ENCODE peak calls at places on chromosomes 11 and 22, in four cellular contexts. One of them, this sample, is unnamed.

GRCh38 chr22:37746366-37747089 is 49.7 kb downstream of the TRIOBP start:
- DNase-seq in HCT116: no peak
- DNase-seq in K562: peak; percentile 66
- DNase-seq in HepG2: no peak
- DNase-seq in this sample: no peak

GRCh38 chr22:33438273-33438672 is 380.1 kb upstream of the SYN3 start:
- DNase-seq in HCT116: no peak
- DNase-seq in K562: no peak
- DNase-seq in HepG2: no peak
- DNase-seq in this sample: peak; percentile 67

GRCh38 chr22:37337204-37337943 is 55.1 kb downstream of the CYTH4 start:
- DNase-seq in HCT116: no peak
- DNase-seq in K562: no peak
- DNase-seq in HepG2: no peak
- DNase-seq in this sample: no peak

GRCh38 chr22:31595271-31595670 is 66.7 kb downstream of the PISD start:
- DNase-seq in HCT116: no peak
- DNase-seq in K562: no peak
- DNase-seq in HepG2: no peak
- DNase-seq in this sample: no peak

GRCh38 chr11:110972640-110973039 is 260.4 kb upstream of the ARHGAP20 start:
- DNase-seq in HCT116: no peak
- DNase-seq in K562: no peak
- DNase-seq in HepG2: no peak
- DNase-seq in this sample: no peak

GRCh38 chr22:17300926-17301325 is 68.3 kb upstream of the CECR2 start:
- DNase-seq in HCT116: no peak
- DNase-seq in K562: no peak
- DNase-seq in HepG2: no peak
- DNase-seq in this sample: no peak

GRCh38 chr11:120196857-120197253 is 14.0 kb upstream of the OAF start:
- DNase-seq in HCT116: no peak
- DNase-seq in K562: no peak
- DNase-seq in HepG2: no peak
- DNase-seq in this sample: no peak

GRCh38 chr22:49657275-49657973 is 170.2 kb downstream of the BRD1 start:
- DNase-seq in HCT116: peak; percentile 71
- DNase-seq in K562: peak; percentile 68
- DNase-seq in HepG2: no peak
- DNase-seq in this sample: no peak

GRCh38 chr11:13375798-13376197 is 87.2 kb downstream of the BTBD10 start:
- DNase-seq in HCT116: no peak
- DNase-seq in K562: no peak
- DNase-seq in HepG2: no peak
- DNase-seq in this sample: no peak

GRCh38 chr11:31480930-31481329 is 28.5 kb downstream of the IMMP1L start:
- DNase-seq in HCT116: no peak
- DNase-seq in K562: no peak
- DNase-seq in HepG2: no peak
- DNase-seq in this sample: no peak

GRCh38 chr11:10298342-10298741 is 4.3 kb upstream of the SBF2 start:
- DNase-seq in HCT116: no peak
- DNase-seq in K562: no peak
- DNase-seq in HepG2: peak; percentile 42
- DNase-seq in this sample: no peak

GRCh38 chr11:4797212-4797611 is 7.0 kb downstream of the OR52R1 start:
- DNase-seq in HCT116: no peak
- DNase-seq in K562: no peak
- DNase-seq in HepG2: no peak
- DNase-seq in this sample: no peak

GRCh38 chr11:90491466-90491865 is 268.6 kb upstream of the CHORDC1 start:
- DNase-seq in HCT116: no peak
- DNase-seq in K562: no peak
- DNase-seq in HepG2: no peak
- DNase-seq in this sample: no peak

GRCh38 chr22:39316440-39317083 is 2.9 kb downstream of the RPL3 start:
- DNase-seq in HCT116: peak; percentile 60
- DNase-seq in K562: no peak
- DNase-seq in HepG2: peak; percentile 88
- DNase-seq in this sample: no peak

GRCh38 chr11:114297806-114298700 is 1.9 kb downstream of the NNMT start:
- DNase-seq in HCT116: no peak
- DNase-seq in K562: peak; percentile 21
- DNase-seq in HepG2: no peak
- DNase-seq in this sample: no peak

GRCh38 chr22:32745251-32745995 is 56.1 kb upstream of the TIMP3 start:
- DNase-seq in HCT116: peak; percentile 70
- DNase-seq in K562: no peak
- DNase-seq in HepG2: no peak
- DNase-seq in this sample: no peak

GRCh38 chr22:31585161-31585859 is 76.7 kb downstream of the PISD start:
- DNase-seq in HCT116: no peak
- DNase-seq in K562: peak; percentile 56
- DNase-seq in HepG2: peak; percentile 61
- DNase-seq in this sample: no peak

GRCh38 chr22:35477911-35478582 is 62.6 kb upstream of the RASD2 start:
- DNase-seq in HCT116: peak; percentile 27
- DNase-seq in K562: peak; percentile 20
- DNase-seq in HepG2: no peak
- DNase-seq in this sample: no peak

GRCh38 chr11:14413307-14414072 is 54.5 kb upstream of the RRAS2 start:
- DNase-seq in HCT116: no peak
- DNase-seq in K562: peak; percentile 60
- DNase-seq in HepG2: no peak
- DNase-seq in this sample: no peak

GRCh38 chr11:105862736-105863367 is 159.2 kb downstream of the MSANTD4 start:
- DNase-seq in HCT116: peak; percentile 41
- DNase-seq in K562: no peak
- DNase-seq in HepG2: peak; percentile 36
- DNase-seq in this sample: peak; percentile 52

GRCh38 chr11:16002942-16003341 is 353.4 kb downstream of the SOX6 start:
- DNase-seq in HCT116: no peak
- DNase-seq in K562: no peak
- DNase-seq in HepG2: no peak
- DNase-seq in this sample: no peak

GRCh38 chr11:60926500-60926899 is 2.2 kb downstream of the TMEM132A start:
- DNase-seq in HCT116: no peak
- DNase-seq in K562: no peak
- DNase-seq in HepG2: no peak
- DNase-seq in this sample: no peak

GRCh38 chr11:63666874-63667273 is 4.3 kb downstream of the ATL3 start:
- DNase-seq in HCT116: no peak
- DNase-seq in K562: no peak
- DNase-seq in HepG2: no peak
- DNase-seq in this sample: no peak

GRCh38 chr11:58675344-58676155 is 53.1 kb downstream of the CNTF start:
- DNase-seq in HCT116: peak; percentile 51
- DNase-seq in K562: peak; percentile 77
- DNase-seq in HepG2: peak; percentile 32
- DNase-seq in this sample: no peak

GRCh38 chr11:83713701-83714100 is 427.5 kb upstream of the CCDC90B start:
- DNase-seq in HCT116: no peak
- DNase-seq in K562: no peak
- DNase-seq in HepG2: no peak
- DNase-seq in this sample: no peak

GRCh38 chr22:49462291-49462690 is 365.4 kb downstream of the BRD1 start:
- DNase-seq in HCT116: no peak
- DNase-seq in K562: no peak
- DNase-seq in HepG2: no peak
- DNase-seq in this sample: no peak

DNA sequence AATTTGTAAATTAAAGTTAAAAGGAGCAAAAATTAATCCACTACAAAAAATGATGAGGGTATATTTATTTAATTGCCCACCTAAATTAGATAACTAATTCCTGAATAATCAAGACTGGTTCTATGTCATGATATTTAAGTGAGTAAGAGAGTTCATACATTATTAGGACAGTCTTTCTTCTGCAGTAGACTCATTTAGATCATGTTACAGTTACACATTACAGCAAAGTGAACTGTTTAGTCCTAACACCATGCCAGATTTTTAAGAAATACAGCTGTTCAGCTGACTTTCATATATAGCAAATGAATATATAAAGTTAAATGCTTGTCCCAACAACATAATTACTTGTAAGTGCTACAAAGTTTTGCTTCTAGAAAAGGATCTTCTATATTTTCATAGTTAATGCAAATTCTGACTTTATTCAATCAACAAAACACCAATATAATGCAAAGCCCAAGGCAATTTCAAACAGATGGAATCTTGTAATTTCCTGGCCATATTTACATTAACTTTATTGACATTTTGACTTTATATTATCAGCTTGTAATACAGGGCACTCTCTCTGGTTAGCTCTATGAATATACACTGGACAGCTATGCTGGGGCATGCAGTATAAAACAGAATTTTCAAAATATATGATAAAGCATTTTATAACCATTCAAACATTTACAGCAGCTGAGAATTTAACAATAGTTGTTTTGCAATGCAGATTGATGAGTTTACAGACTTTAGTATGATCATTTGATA is 45.7 kb upstream of the TP53AIP1 start:
- DNase-seq in HCT116: no peak
- DNase-seq in K562: no peak
- DNase-seq in HepG2: no peak
- DNase-seq in this sample: no peak
- TF ChIP-seq TCF7L2 in HCT116: no peak
- TF ChIP-seq TCF7L2 in K562: no peak
- TF ChIP-seq TCF7L2 in HepG2: no peak
- TF ChIP-seq TCF7L2 in this sample: peak; percentile 78

DNA sequence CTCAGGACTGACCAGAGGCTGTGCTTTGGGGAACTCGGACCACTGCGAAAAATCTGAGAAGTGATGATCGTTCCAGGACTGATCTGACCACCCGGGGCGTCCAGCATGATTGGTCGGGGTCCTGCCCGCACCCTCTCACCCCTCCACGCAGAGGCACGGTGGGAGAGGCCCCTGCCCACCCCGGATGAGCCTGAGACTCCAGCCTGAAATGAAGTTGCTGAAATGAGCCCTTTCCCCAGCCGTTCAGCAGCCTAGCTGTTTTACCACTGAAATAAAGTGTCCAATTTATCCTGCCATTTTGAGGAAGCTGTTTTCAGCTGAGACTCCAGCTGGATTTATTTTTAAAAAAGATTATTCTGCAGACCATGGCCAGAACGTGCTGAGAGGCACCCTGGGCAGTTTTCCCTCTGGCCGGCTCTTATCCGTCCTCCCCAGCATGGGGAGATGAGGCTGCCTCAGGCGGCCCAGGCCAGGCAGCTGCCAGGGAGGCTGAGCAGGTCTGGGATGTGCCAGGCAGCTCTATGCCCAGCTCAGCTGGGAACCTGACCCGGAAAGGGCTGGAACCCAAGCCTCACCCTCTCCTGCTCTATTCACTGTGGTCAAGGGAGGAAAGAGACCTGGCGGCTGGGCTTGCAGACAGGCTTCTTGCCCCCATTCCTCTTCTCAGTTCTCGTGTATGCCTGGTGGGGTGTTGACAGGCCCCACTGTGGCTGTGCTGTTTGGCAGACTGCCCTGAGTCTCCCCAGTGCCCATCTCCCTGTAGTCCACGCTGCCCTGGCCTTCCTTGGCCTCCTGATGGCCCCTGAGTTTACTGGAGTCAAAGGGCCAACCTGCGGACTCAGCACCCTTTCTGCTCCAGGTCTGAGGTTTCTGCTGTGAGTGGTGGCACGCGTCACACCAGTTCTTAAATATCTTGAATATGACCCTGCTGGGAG is 161.0 kb upstream of the B3GAT1 start:
- DNase-seq in HCT116: no peak
- DNase-seq in K562: no peak
- DNase-seq in HepG2: no peak
- DNase-seq in this sample: no peak
- TF ChIP-seq TCF7L2 in HCT116: no peak
- TF ChIP-seq TCF7L2 in K562: no peak
- TF ChIP-seq TCF7L2 in HepG2: no peak
- TF ChIP-seq TCF7L2 in this sample: no peak

DNA sequence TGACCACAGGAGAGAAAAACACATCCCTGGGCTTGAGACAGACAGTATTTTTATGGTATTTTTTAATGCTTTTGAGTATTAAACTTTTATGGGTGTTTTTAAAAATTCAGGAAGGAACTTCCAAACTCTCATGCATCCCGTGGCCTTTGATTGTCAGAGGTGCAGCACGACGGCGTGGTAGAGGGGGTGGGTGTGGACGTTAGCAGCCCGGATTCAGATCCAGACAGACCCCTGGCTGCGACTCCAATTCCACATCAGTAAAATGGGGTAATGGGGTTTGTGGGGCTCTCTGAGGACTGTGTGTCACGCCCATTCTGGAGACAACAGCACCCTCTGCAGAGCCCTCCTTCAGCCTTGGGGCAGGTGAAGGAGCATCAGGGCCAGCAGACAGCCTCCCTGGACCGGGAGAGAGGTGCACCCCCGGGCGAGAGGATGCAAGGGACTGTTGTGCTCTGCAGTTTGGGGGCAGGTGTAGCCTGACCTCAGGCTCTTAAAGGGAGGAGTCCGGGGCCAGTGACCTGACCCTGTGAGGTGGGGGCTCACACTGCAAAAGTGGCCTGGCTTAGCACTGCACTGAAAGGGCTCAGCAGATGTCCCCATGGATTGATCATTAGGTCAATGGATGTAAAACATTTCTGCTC is 1024.3 kb downstream of the TBC1D22A start:
- DNase-seq in HCT116: no peak
- DNase-seq in K562: no peak
- DNase-seq in HepG2: no peak
- DNase-seq in this sample: no peak
- TF ChIP-seq TCF7L2 in HCT116: no peak
- TF ChIP-seq TCF7L2 in K562: no peak
- TF ChIP-seq TCF7L2 in HepG2: no peak
- TF ChIP-seq TCF7L2 in this sample: no peak

GRCh38 chr11:19921976-19922688 is 209.5 kb downstream of the NAV2 start:
- DNase-seq in HCT116: no peak
- DNase-seq in K562: no peak
- DNase-seq in HepG2: no peak
- DNase-seq in this sample: no peak

GRCh38 chr11:19918302-19919049 is 205.8 kb downstream of the NAV2 start:
- DNase-seq in HCT116: no peak
- DNase-seq in K562: no peak
- DNase-seq in HepG2: no peak
- DNase-seq in this sample: no peak

GRCh38 chr11:19917069-19917468 is 204.4 kb downstream of the NAV2 start:
- DNase-seq in HCT116: no peak
- DNase-seq in K562: no peak
- DNase-seq in HepG2: no peak
- DNase-seq in this sample: no peak

GRCh38 chr11:19920982-19921381 is 208.3 kb downstream of the NAV2 start:
- DNase-seq in HCT116: no peak
- DNase-seq in K562: no peak
- DNase-seq in HepG2: no peak
- DNase-seq in this sample: no peak

GRCh38 chr11:19919050-19919561 is 206.5 kb downstream of the NAV2 start:
- DNase-seq in HCT116: no peak
- DNase-seq in K562: no peak
- DNase-seq in HepG2: no peak
- DNase-seq in this sample: peak; percentile 82
- TF ChIP-seq TCF7L2 in HCT116: no peak
- TF ChIP-seq TCF7L2 in K562: no peak
- TF ChIP-seq TCF7L2 in HepG2: no peak
- TF ChIP-seq TCF7L2 in this sample: no peak